ENCODE peak calls at places on chromosome 7, in eight cellular contexts. One of them, this sample, is unnamed.

GRCh38 chr7:20407585-20408466 is 77.1 kb downstream of the ITGB8 start:
- DNase-seq in kidney: peak
- DNase-seq in IMR-90: peak
- DNase-seq in lung: peak
- DNase-seq in fibroblast of the aortic adventitia: peak
- DNase-seq in CD8-positive, alpha-beta T cell: no peak
- DNase-seq in neural crest cell: no peak
- DNase-seq in glutamatergic neuron: no peak
- DNase-seq in this sample: no peak

GRCh38 chr7:42494722-42495121 is 257.7 kb upstream of the GLI3 start:
- DNase-seq in kidney: no peak
- DNase-seq in IMR-90: no peak
- DNase-seq in lung: no peak
- DNase-seq in fibroblast of the aortic adventitia: peak
- DNase-seq in CD8-positive, alpha-beta T cell: no peak
- DNase-seq in neural crest cell: no peak
- DNase-seq in glutamatergic neuron: no peak
- DNase-seq in this sample: no peak

GRCh38 chr7:87152897-87153641 is 816 bp downstream of the DMTF1 start:
- DNase-seq in kidney: peak
- DNase-seq in IMR-90: peak
- DNase-seq in lung: peak
- DNase-seq in fibroblast of the aortic adventitia: peak
- DNase-seq in CD8-positive, alpha-beta T cell: peak
- DNase-seq in neural crest cell: peak
- DNase-seq in glutamatergic neuron: peak
- DNase-seq in this sample: peak

GRCh38 chr7:142785841-142786250 is 15.1 kb downstream of the PRSS2 start:
- DNase-seq in kidney: no peak
- DNase-seq in IMR-90: no peak
- DNase-seq in lung: no peak
- DNase-seq in fibroblast of the aortic adventitia: no peak
- DNase-seq in CD8-positive, alpha-beta T cell: peak
- DNase-seq in neural crest cell: no peak
- DNase-seq in glutamatergic neuron: no peak
- DNase-seq in this sample: no peak

GRCh38 chr7:146175716-146176115 is 59.1 kb downstream of the CNTNAP2 start:
- DNase-seq in kidney: no peak
- DNase-seq in IMR-90: no peak
- DNase-seq in lung: no peak
- DNase-seq in fibroblast of the aortic adventitia: no peak
- DNase-seq in CD8-positive, alpha-beta T cell: no peak
- DNase-seq in neural crest cell: no peak
- DNase-seq in glutamatergic neuron: no peak
- DNase-seq in this sample: no peak

GRCh38 chr7:142355328-142355727 is 97.5 kb upstream of the PRSS58 start:
- DNase-seq in kidney: no peak
- DNase-seq in IMR-90: peak
- DNase-seq in lung: no peak
- DNase-seq in fibroblast of the aortic adventitia: peak
- DNase-seq in CD8-positive, alpha-beta T cell: no peak
- DNase-seq in neural crest cell: no peak
- DNase-seq in glutamatergic neuron: no peak
- DNase-seq in this sample: no peak

GRCh38 chr7:139431459-139431858 is 52.0 kb downstream of the KLRG2 start:
- DNase-seq in kidney: no peak
- DNase-seq in IMR-90: peak
- DNase-seq in lung: no peak
- DNase-seq in fibroblast of the aortic adventitia: peak
- DNase-seq in CD8-positive, alpha-beta T cell: no peak
- DNase-seq in neural crest cell: no peak
- DNase-seq in glutamatergic neuron: no peak
- DNase-seq in this sample: no peak

GRCh38 chr7:55246181-55246580 is 119.0 kb upstream of the LANCL2 start:
- DNase-seq in kidney: no peak
- DNase-seq in IMR-90: peak
- DNase-seq in lung: no peak
- DNase-seq in fibroblast of the aortic adventitia: peak
- DNase-seq in CD8-positive, alpha-beta T cell: no peak
- DNase-seq in neural crest cell: no peak
- DNase-seq in glutamatergic neuron: no peak
- DNase-seq in this sample: no peak

GRCh38 chr7:103657474-103657894 is 211.5 kb upstream of the SLC26A5 start:
- DNase-seq in kidney: no peak
- DNase-seq in IMR-90: no peak
- DNase-seq in lung: no peak
- DNase-seq in fibroblast of the aortic adventitia: no peak
- DNase-seq in CD8-positive, alpha-beta T cell: no peak
- DNase-seq in neural crest cell: no peak
- DNase-seq in glutamatergic neuron: no peak
- DNase-seq in this sample: no peak

GRCh38 chr7:47492720-47493119 is 89.2 kb downstream of the TNS3 start:
- DNase-seq in kidney: peak
- DNase-seq in IMR-90: no peak
- DNase-seq in lung: no peak
- DNase-seq in fibroblast of the aortic adventitia: no peak
- DNase-seq in CD8-positive, alpha-beta T cell: no peak
- DNase-seq in neural crest cell: no peak
- DNase-seq in glutamatergic neuron: no peak
- DNase-seq in this sample: no peak

GRCh38 chr7:82179311-82179710 is 264.3 kb downstream of the CACNA2D1 start:
- DNase-seq in kidney: no peak
- DNase-seq in IMR-90: peak
- DNase-seq in lung: no peak
- DNase-seq in fibroblast of the aortic adventitia: no peak
- DNase-seq in CD8-positive, alpha-beta T cell: no peak
- DNase-seq in neural crest cell: no peak
- DNase-seq in glutamatergic neuron: no peak
- DNase-seq in this sample: no peak

GRCh38 chr7:26179826-26180497 is 20.6 kb downstream of the HNRNPA2B1 start:
- DNase-seq in kidney: no peak
- DNase-seq in IMR-90: no peak
- DNase-seq in lung: no peak
- DNase-seq in fibroblast of the aortic adventitia: no peak
- DNase-seq in CD8-positive, alpha-beta T cell: no peak
- DNase-seq in neural crest cell: no peak
- DNase-seq in glutamatergic neuron: no peak
- DNase-seq in this sample: no peak

GRCh38 chr7:8305625-8306388 is 43.8 kb upstream of the ICA1 start:
- DNase-seq in kidney: no peak
- DNase-seq in IMR-90: no peak
- DNase-seq in lung: no peak
- DNase-seq in fibroblast of the aortic adventitia: no peak
- DNase-seq in CD8-positive, alpha-beta T cell: no peak
- DNase-seq in neural crest cell: no peak
- DNase-seq in glutamatergic neuron: no peak
- DNase-seq in this sample: no peak

GRCh38 chr7:134750083-134751062 is 29.1 kb upstream of the CALD1 start:
- DNase-seq in kidney: no peak
- DNase-seq in IMR-90: peak
- DNase-seq in lung: peak
- DNase-seq in fibroblast of the aortic adventitia: peak
- DNase-seq in CD8-positive, alpha-beta T cell: peak
- DNase-seq in neural crest cell: peak
- DNase-seq in glutamatergic neuron: peak
- DNase-seq in this sample: peak

GRCh38 chr7:28587211-28587610 is 174.9 kb downstream of the CREB5 start:
- DNase-seq in kidney: no peak
- DNase-seq in IMR-90: peak
- DNase-seq in lung: no peak
- DNase-seq in fibroblast of the aortic adventitia: no peak
- DNase-seq in CD8-positive, alpha-beta T cell: no peak
- DNase-seq in neural crest cell: no peak
- DNase-seq in glutamatergic neuron: no peak
- DNase-seq in this sample: no peak

GRCh38 chr7:36085096-36085495 is 68.0 kb upstream of the EEPD1 start:
- DNase-seq in kidney: peak
- DNase-seq in IMR-90: no peak
- DNase-seq in lung: no peak
- DNase-seq in fibroblast of the aortic adventitia: no peak
- DNase-seq in CD8-positive, alpha-beta T cell: no peak
- DNase-seq in neural crest cell: no peak
- DNase-seq in glutamatergic neuron: no peak
- DNase-seq in this sample: no peak

GRCh38 chr7:47403341-47403866 is 178.5 kb downstream of the TNS3 start:
- DNase-seq in kidney: no peak
- DNase-seq in IMR-90: no peak
- DNase-seq in lung: no peak
- DNase-seq in fibroblast of the aortic adventitia: no peak
- DNase-seq in CD8-positive, alpha-beta T cell: no peak
- DNase-seq in neural crest cell: no peak
- DNase-seq in glutamatergic neuron: no peak
- DNase-seq in this sample: no peak

GRCh38 chr7:585229-585711 is 65.6 kb upstream of the PDGFA start:
- DNase-seq in kidney: peak
- DNase-seq in IMR-90: no peak
- DNase-seq in lung: no peak
- DNase-seq in fibroblast of the aortic adventitia: no peak
- DNase-seq in CD8-positive, alpha-beta T cell: no peak
- DNase-seq in neural crest cell: no peak
- DNase-seq in glutamatergic neuron: no peak
- DNase-seq in this sample: peak

GRCh38 chr7:158391541-158391940 is 196.1 kb downstream of the PTPRN2 start:
- DNase-seq in kidney: no peak
- DNase-seq in IMR-90: no peak
- DNase-seq in lung: no peak
- DNase-seq in fibroblast of the aortic adventitia: no peak
- DNase-seq in CD8-positive, alpha-beta T cell: no peak
- DNase-seq in neural crest cell: no peak
- DNase-seq in glutamatergic neuron: no peak
- DNase-seq in this sample: no peak

GRCh38 chr7:151891182-151891581 is 14.3 kb upstream of the PRKAG2 start:
- DNase-seq in kidney: no peak
- DNase-seq in IMR-90: no peak
- DNase-seq in lung: no peak
- DNase-seq in fibroblast of the aortic adventitia: no peak
- DNase-seq in CD8-positive, alpha-beta T cell: no peak
- DNase-seq in neural crest cell: no peak
- DNase-seq in glutamatergic neuron: no peak
- DNase-seq in this sample: no peak

GRCh38 chr7:41047789-41048191 is 655.1 kb downstream of the INHBA start:
- DNase-seq in kidney: peak
- DNase-seq in IMR-90: peak
- DNase-seq in lung: no peak
- DNase-seq in fibroblast of the aortic adventitia: peak
- DNase-seq in CD8-positive, alpha-beta T cell: no peak
- DNase-seq in neural crest cell: no peak
- DNase-seq in glutamatergic neuron: no peak
- DNase-seq in this sample: no peak

GRCh38 chr7:1531263-1531978 is 919 bp downstream of the MAFK start:
- DNase-seq in kidney: peak
- DNase-seq in IMR-90: peak
- DNase-seq in lung: no peak
- DNase-seq in fibroblast of the aortic adventitia: no peak
- DNase-seq in CD8-positive, alpha-beta T cell: no peak
- DNase-seq in neural crest cell: no peak
- DNase-seq in glutamatergic neuron: no peak
- DNase-seq in this sample: no peak

GRCh38 chr7:20783131-20783715 is 3.5 kb downstream of the SP8 start:
- DNase-seq in kidney: no peak
- DNase-seq in IMR-90: no peak
- DNase-seq in lung: no peak
- DNase-seq in fibroblast of the aortic adventitia: no peak
- DNase-seq in CD8-positive, alpha-beta T cell: no peak
- DNase-seq in neural crest cell: no peak
- DNase-seq in glutamatergic neuron: no peak
- DNase-seq in this sample: no peak

DNA sequence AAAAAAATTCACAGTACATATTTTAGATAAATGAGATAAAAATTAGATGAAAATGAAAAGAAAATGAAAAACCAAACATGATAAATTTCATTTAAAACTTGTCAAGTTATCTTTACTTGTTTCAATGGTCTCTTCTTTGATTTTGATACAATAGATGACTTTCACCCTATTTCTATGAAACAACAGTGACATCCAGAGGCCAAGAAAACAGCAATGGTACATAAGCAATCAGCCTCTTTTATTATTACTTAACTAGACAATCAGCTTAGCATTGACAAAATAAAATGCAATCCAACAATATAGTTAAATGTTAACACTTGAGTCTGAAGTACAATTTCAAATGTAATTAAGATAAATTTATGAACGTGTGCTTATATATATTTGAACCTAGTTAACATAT is 74.8 kb upstream of the GPR37 start:
- DNase-seq in kidney: no peak
- DNase-seq in IMR-90: no peak
- DNase-seq in lung: no peak
- DNase-seq in fibroblast of the aortic adventitia: no peak
- DNase-seq in CD8-positive, alpha-beta T cell: no peak
- DNase-seq in neural crest cell: no peak
- DNase-seq in glutamatergic neuron: no peak
- DNase-seq in this sample: no peak
- TF ChIP-seq CTCF in kidney: no peak
- TF ChIP-seq CTCF in IMR-90: peak
- TF ChIP-seq CTCF in lung: no peak
- TF ChIP-seq CTCF in fibroblast of the aortic adventitia: no peak
- TF ChIP-seq CTCF in CD8-positive, alpha-beta T cell: no peak
- TF ChIP-seq CTCF in neural crest cell: peak
- TF ChIP-seq CTCF in glutamatergic neuron: no peak
- TF ChIP-seq CTCF in this sample: no peak

GRCh38 chr7:132580277-132580676 is 4.0 kb upstream of the PLXNA4 start:
- DNase-seq in kidney: no peak
- DNase-seq in IMR-90: no peak
- DNase-seq in lung: no peak
- DNase-seq in fibroblast of the aortic adventitia: no peak
- DNase-seq in CD8-positive, alpha-beta T cell: no peak
- DNase-seq in neural crest cell: no peak
- DNase-seq in glutamatergic neuron: no peak
- DNase-seq in this sample: peak
- TF ChIP-seq CTCF in kidney: no peak
- TF ChIP-seq CTCF in IMR-90: no peak
- TF ChIP-seq CTCF in lung: no peak
- TF ChIP-seq CTCF in fibroblast of the aortic adventitia: peak
- TF ChIP-seq CTCF in CD8-positive, alpha-beta T cell: no peak
- TF ChIP-seq CTCF in neural crest cell: no peak
- TF ChIP-seq CTCF in glutamatergic neuron: no peak
- TF ChIP-seq CTCF in this sample: no peak

DNA sequence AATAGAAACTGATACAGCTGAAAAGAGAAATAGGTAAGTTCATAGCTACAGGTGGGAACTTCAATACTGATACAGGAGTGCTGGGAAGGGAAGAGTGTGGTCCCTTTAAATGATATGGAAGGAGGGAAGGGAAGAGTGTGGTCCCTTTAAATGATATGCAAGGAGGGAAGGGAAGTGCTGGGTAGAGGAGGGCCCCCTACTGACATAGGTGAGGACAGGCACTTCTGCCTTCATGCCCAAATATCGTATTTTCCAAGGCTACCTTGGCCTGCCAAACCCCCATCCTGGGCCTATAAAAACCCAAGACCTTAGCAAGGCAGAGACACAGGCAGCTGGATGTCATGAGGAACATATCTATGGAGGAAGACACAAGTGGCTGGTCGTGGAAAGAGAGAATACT is 92.3 kb downstream of the MAGI2 start:
- DNase-seq in kidney: no peak
- DNase-seq in IMR-90: no peak
- DNase-seq in lung: no peak
- DNase-seq in fibroblast of the aortic adventitia: no peak
- DNase-seq in CD8-positive, alpha-beta T cell: no peak
- DNase-seq in neural crest cell: no peak
- DNase-seq in glutamatergic neuron: no peak
- DNase-seq in this sample: no peak
- TF ChIP-seq CTCF in kidney: no peak
- TF ChIP-seq CTCF in IMR-90: no peak
- TF ChIP-seq CTCF in lung: no peak
- TF ChIP-seq CTCF in fibroblast of the aortic adventitia: no peak
- TF ChIP-seq CTCF in CD8-positive, alpha-beta T cell: no peak
- TF ChIP-seq CTCF in neural crest cell: no peak
- TF ChIP-seq CTCF in glutamatergic neuron: no peak
- TF ChIP-seq CTCF in this sample: no peak

GRCh38 chr7:137985897-137986251 is 16.0 kb downstream of the CREB3L2 start:
- DNase-seq in kidney: no peak
- DNase-seq in IMR-90: no peak
- DNase-seq in lung: no peak
- DNase-seq in fibroblast of the aortic adventitia: no peak
- DNase-seq in CD8-positive, alpha-beta T cell: no peak
- DNase-seq in neural crest cell: no peak
- DNase-seq in glutamatergic neuron: no peak
- DNase-seq in this sample: peak
- TF ChIP-seq CTCF in kidney: no peak
- TF ChIP-seq CTCF in IMR-90: no peak
- TF ChIP-seq CTCF in lung: no peak
- TF ChIP-seq CTCF in fibroblast of the aortic adventitia: no peak
- TF ChIP-seq CTCF in CD8-positive, alpha-beta T cell: no peak
- TF ChIP-seq CTCF in neural crest cell: no peak
- TF ChIP-seq CTCF in glutamatergic neuron: no peak
- TF ChIP-seq CTCF in this sample: no peak

This sample was measured in GM13976.